ENCODE peak calls at places on chromosomes 12 and 14, in five cellular contexts. C is thoracic aorta; I is foreskin fibroblast; E is GM23338; M is CD4-positive, alpha-beta memory T cell. P is an unnamed sample.

GRCh38 chr14:86055512-86055911 is 525.6 kb downstream of the FLRT2 start:
- DNase-seq in C (no peak), I (no peak), E (peak), M (no peak), P (peak)

GRCh38 chr12:96486751-96487150 is 2.6 kb upstream of the CFAP54 start:
- DNase-seq in C (no peak), I (no peak), E (no peak), M (no peak), P (no peak)

GRCh38 chr12:110741795-110742717 is 635 bp downstream of the PPP1CC start:
- DNase-seq in C (no peak), I (no peak), E (peak), M (peak), P (peak)

GRCh38 chr12:100576311-100577036 is 3.0 kb downstream of the GAS2L3 start:
- DNase-seq in C (no peak), I (peak), E (no peak), M (no peak), P (no peak)

GRCh38 chr12:79725987-79726386 is 35.2 kb upstream of the PAWR start:
- DNase-seq in C (no peak), I (peak), E (no peak), M (no peak), P (no peak)

GRCh38 chr12:122422769-122423257 is 344 bp upstream of the CLIP1 start:
- DNase-seq in C (no peak), I (peak), E (peak), M (peak), P (no peak)

GRCh38 chr12:132066345-132066685 is 77.8 kb downstream of the DDX51 start:
- DNase-seq in C (no peak), I (no peak), E (no peak), M (peak), P (peak)

GRCh38 chr14:96125536-96125935 is 79.1 kb upstream of the BDKRB2 start:
- DNase-seq in C (no peak), I (no peak), E (no peak), M (no peak), P (no peak)

GRCh38 chr12:67509987-67510386 is 138.6 kb upstream of the DYRK2 start:
- DNase-seq in C (no peak), I (no peak), E (no peak), M (no peak), P (no peak)

GRCh38 chr12:67517181-67517887 is 131.2 kb upstream of the DYRK2 start:
- DNase-seq in C (no peak), I (no peak), E (no peak), M (no peak), P (no peak)

GRCh38 chr12:67515679-67516363 is 132.7 kb upstream of the DYRK2 start:
- DNase-seq in C (no peak), I (no peak), E (no peak), M (peak), P (peak)

GRCh38 chr12:67512061-67512460 is 136.5 kb upstream of the DYRK2 start:
- DNase-seq in C (no peak), I (no peak), E (no peak), M (no peak), P (no peak)

GRCh38 chr12:67514502-67514901 is 134.0 kb upstream of the DYRK2 start:
- DNase-seq in C (no peak), I (no peak), E (no peak), M (no peak), P (no peak)
- H3K4me3 ChIP-seq in C (no peak), I (no peak), E (no peak), M (no peak), P (no peak)

GRCh38 chr12:131044760-131045381 is 91.2 kb downstream of the ADGRD1 start:
- DNase-seq in C (no peak), I (no peak), E (no peak), M (no peak), P (peak)

GRCh38 chr12:131043401-131043871 is 89.7 kb downstream of the ADGRD1 start:
- DNase-seq in C (no peak), I (no peak), E (no peak), M (no peak), P (no peak)

GRCh38 chr12:131045705-131046460 is 92.2 kb downstream of the ADGRD1 start:
- DNase-seq in C (no peak), I (no peak), E (no peak), M (no peak), P (no peak)

GRCh38 chr12:131042848-131043245 is 89.1 kb downstream of the ADGRD1 start:
- DNase-seq in C (no peak), I (no peak), E (no peak), M (no peak), P (no peak)

GRCh38 chr12:131044136-131044535 is 90.4 kb downstream of the ADGRD1 start:
- DNase-seq in C (no peak), I (no peak), E (no peak), M (no peak), P (no peak)
- H3K4me3 ChIP-seq in C (no peak), I (no peak), E (no peak), M (no peak), P (peak)

GRCh38 chr12:20128926-20129325 is 239.4 kb upstream of the PDE3A start:
- DNase-seq in C (no peak), I (no peak), E (no peak), M (no peak), P (no peak)

GRCh38 chr12:20127401-20127800 is 240.9 kb upstream of the PDE3A start:
- DNase-seq in C (no peak), I (no peak), E (no peak), M (no peak), P (no peak)

GRCh38 chr12:20132818-20133217 is 235.5 kb upstream of the PDE3A start:
- DNase-seq in C (no peak), I (no peak), E (peak), M (no peak), P (no peak)
- H3K4me3 ChIP-seq in C (no peak), I (no peak), E (no peak), M (no peak), P (no peak)

GRCh38 chr12:115617391-115617790 is 660.1 kb downstream of the MED13L start:
- DNase-seq in C (no peak), I (no peak), E (peak), M (no peak), P (no peak)
- H3K4me3 ChIP-seq in C (no peak), I (no peak), E (no peak), M (no peak), P (no peak)

DNA sequence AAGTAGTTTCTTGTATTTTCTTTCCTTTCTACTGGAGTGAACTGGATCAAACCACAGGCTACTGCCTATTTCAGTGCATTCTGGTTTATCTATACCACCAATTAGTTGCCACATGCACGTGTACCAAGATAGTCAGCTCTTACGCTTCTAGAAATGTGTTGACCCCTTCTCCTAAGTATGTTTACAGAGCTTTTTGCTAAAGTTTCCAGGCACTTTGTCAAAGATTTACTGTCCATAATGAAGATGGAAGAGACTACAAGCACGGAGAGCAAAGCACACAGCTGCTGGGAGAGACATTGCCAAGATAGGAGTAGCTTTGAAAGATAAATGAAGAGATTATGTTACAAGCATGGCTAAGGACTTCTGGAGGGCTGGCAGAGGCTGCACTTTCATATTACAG is 59.1 kb upstream of the KITLG start:
- DNase-seq in C (no peak), I (no peak), E (no peak), M (no peak), P (no peak)
- H3K4me3 ChIP-seq in C (no peak), I (peak), E (no peak), M (no peak), P (no peak)

GRCh38 chr12:50927766-50928224 is 24.5 kb upstream of the HIGD1C start:
- DNase-seq in C (no peak), I (no peak), E (no peak), M (no peak), P (no peak)
- H3K4me3 ChIP-seq in C (peak), I (no peak), E (peak), M (no peak), P (no peak)

DNA sequence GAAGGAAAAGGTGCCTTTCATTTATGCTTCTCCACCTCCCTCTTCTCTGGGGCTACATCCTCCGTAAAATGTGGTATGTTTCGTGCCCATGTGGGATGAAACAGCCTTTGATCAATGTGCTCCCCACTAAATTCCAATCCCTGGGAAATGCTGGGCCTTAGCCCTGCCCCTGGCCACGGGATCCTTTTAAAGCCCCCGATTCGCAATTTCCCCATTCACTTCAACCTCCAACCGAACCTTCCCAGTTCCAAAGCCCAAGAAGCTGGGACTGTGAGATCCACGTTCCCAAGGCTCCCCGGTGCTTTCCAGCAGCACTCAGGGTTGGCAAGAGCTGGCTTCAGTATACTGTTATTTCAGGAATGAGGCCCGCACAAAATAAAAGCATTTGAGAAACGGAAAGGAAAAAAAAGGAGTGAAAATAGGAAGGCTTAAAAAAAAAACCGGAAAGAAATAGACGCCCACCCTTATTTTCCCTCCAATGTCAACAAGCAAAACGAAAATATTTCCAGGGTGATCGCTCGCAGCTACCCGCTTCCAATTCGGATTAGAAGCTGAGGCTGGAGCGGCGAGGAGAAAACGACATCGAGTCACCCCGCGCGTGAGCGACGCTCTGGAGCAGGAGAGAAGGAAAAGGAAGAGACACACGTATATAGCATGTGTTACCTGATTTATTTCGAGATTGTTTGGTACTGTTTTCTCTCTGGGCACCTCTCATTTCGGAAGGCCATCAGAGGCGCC is 1.2 kb upstream of the FOXG1 start:
- DNase-seq in C (no peak), I (no peak), E (no peak), M (no peak), P (no peak)
- H3K4me3 ChIP-seq in C (peak), I (peak), E (peak), M (no peak), P (no peak)

DNA sequence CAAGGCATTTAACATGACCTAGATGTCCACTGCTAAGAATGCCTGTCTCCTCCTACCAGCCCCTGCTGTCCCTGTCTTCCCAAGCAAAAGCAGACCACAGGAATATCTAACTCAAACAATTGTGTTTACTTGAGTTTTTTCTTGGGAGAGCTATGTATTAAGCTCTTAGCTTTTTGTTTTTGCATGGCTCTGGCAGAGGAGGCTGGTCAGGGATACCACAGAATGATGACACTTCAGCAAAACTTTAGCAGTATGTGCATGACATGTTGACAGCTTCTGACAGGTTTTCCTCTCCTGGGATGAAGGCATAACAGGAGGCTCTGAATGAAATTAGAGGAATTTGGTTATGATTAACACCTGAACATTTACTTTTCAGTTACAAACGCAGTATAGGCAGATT is 6.9 kb downstream of the TMBIM6 start:
- DNase-seq in C (no peak), I (no peak), E (no peak), M (no peak), P (no peak)
- H3K4me3 ChIP-seq in C (no peak), I (no peak), E (no peak), M (no peak), P (no peak)

P was measured in Jurkat, Clone E6-1.